ENCODE peak calls at places on chromosome 3, in ten cellular contexts. P is upper lobe of right lung; G is mammary epithelial cell; K is CD8-positive, alpha-beta memory T cell; X is vagina; A is right cardiac atrium; N is Peyer's patch; C is spleen; U is GM23248; V is neural progenitor cell. I is an unnamed sample. For H3K4me1, the result is how much of the 10 kb centered on the place peaks cover.

GRCh38 chr3:48466386-48467109 is 20.0 kb downstream of the ATRIP start:
- DNase-seq in X (no peak), G (no peak), P (peak), N (peak), K (peak), A (peak), C (peak), U (peak), V (no peak), I (no peak)

GRCh38 chr3:66412176-66412887 is 88.5 kb downstream of the LRIG1 start:
- DNase-seq in P (no peak), U (no peak), G (no peak), A (no peak), K (no peak), N (no peak), X (no peak), C (no peak), V (no peak), I (no peak)

GRCh38 chr3:58613236-58614132 is 36.3 kb upstream of the FAM107A start:
- DNase-seq in N (no peak), U (no peak), G (no peak), A (no peak), V (no peak), X (no peak), P (no peak), C (no peak), K (no peak), I (no peak)

GRCh38 chr3:55826731-55827496 is 339.8 kb upstream of the WNT5A start:
- DNase-seq in U (peak), P (no peak), C (no peak), N (no peak), G (peak), K (no peak), V (no peak), X (no peak), A (no peak), I (peak)

GRCh38 chr3:151766454-151766853 is 32.7 kb downstream of the AADACL2 start:
- DNase-seq in X (no peak), V (no peak), A (no peak), N (no peak), U (peak), K (no peak), G (peak), C (no peak), P (no peak), I (peak)

GRCh38 chr3:108389361-108389760 is 93.0 kb downstream of the HHLA2 start:
- DNase-seq in V (no peak), X (no peak), N (no peak), A (no peak), G (no peak), P (no peak), K (no peak), C (no peak), U (no peak), I (no peak)

GRCh38 chr3:101900736-101901135 is 51.4 kb downstream of the NFKBIZ start:
- DNase-seq in A (no peak), U (no peak), P (no peak), N (no peak), C (no peak), K (no peak), X (no peak), V (no peak), G (no peak), I (no peak)

GRCh38 chr3:196135693-196136639 is 54.1 kb upstream of the TFRC start:
- DNase-seq in A (no peak), P (peak), X (no peak), U (no peak), C (no peak), N (no peak), G (peak), K (no peak), V (no peak), I (no peak)

GRCh38 chr3:100175637-100176250 is 61.4 kb upstream of the FILIP1L start:
- DNase-seq in C (no peak), U (no peak), G (no peak), V (peak), P (no peak), K (no peak), X (no peak), A (no peak), N (no peak), I (no peak)

GRCh38 chr3:186208328-186208989 is 99.6 kb upstream of the ETV5 start:
- DNase-seq in X (no peak), A (no peak), U (no peak), P (no peak), K (no peak), V (no peak), C (no peak), N (no peak), G (no peak), I (no peak)

GRCh38 chr3:133856316-133856715 is 39.4 kb downstream of the RAB6B start:
- DNase-seq in X (no peak), K (no peak), U (peak), G (no peak), N (no peak), P (no peak), V (no peak), C (no peak), A (no peak), I (no peak)

GRCh38 chr3:40290396-40290795 is 19.1 kb upstream of the EIF1B start:
- DNase-seq in U (no peak), K (peak), C (no peak), G (no peak), V (no peak), X (no peak), P (no peak), N (no peak), A (peak), I (no peak)

GRCh38 chr3:150300847-150301517 is 107.1 kb upstream of the TSC22D2 start:
- DNase-seq in V (no peak), A (no peak), U (peak), P (no peak), C (no peak), G (peak), X (no peak), N (no peak), K (no peak), I (peak)

GRCh38 chr3:160616721-160617120 is 51.4 kb upstream of the KPNA4 start:
- DNase-seq in A (no peak), V (no peak), X (no peak), G (peak), N (no peak), U (peak), K (no peak), P (no peak), C (no peak), I (peak)

GRCh38 chr3:18415132-18415531 is 10.0 kb downstream of the SATB1 start:
- DNase-seq in U (no peak), N (no peak), V (no peak), X (no peak), A (no peak), C (no peak), K (no peak), G (no peak), P (no peak), I (no peak)

GRCh38 chr3:18418173-18418572 is 7.0 kb downstream of the SATB1 start:
- DNase-seq in C (no peak), K (no peak), N (no peak), G (no peak), P (no peak), V (no peak), X (no peak), A (no peak), U (no peak), I (no peak)

GRCh38 chr3:18416332-18416731 is 8.8 kb downstream of the SATB1 start:
- DNase-seq in X (no peak), G (no peak), K (no peak), N (no peak), V (no peak), P (no peak), C (no peak), A (no peak), U (no peak), I (no peak)

GRCh38 chr3:18412684-18413083 is 12.5 kb downstream of the SATB1 start:
- DNase-seq in N (no peak), K (no peak), G (no peak), V (no peak), U (no peak), C (no peak), A (no peak), P (no peak), X (no peak), I (no peak)

DNA sequence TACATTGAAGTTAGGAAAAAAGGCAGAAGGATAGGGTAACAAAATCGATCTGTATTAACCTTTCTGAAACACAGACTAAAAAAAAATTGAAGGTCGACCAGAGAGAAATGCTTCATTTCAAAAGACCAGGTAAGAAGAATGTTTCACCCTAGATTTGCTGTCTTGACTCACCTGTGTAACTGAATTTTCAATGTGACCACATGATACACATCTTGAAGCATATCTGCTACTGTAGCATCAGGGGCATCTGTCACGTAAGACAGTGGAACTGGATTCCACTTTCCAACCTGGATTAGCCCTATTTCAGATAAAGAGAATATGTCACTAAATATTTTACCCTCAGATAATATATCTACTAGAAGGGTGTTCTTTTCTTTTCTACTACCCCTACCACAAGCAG is 9.3 kb downstream of the SATB1 start:
- DNase-seq in V (no peak), A (no peak), K (no peak), P (no peak), N (no peak), U (no peak), X (no peak), G (no peak), C (no peak), I (no peak)
- H3K4me1 ChIP-seq in V (under half), A (under half), K (half or more), P (under half), N (under half), U (under half), X (under half), G (under half), C (under half), I (under half)

DNA sequence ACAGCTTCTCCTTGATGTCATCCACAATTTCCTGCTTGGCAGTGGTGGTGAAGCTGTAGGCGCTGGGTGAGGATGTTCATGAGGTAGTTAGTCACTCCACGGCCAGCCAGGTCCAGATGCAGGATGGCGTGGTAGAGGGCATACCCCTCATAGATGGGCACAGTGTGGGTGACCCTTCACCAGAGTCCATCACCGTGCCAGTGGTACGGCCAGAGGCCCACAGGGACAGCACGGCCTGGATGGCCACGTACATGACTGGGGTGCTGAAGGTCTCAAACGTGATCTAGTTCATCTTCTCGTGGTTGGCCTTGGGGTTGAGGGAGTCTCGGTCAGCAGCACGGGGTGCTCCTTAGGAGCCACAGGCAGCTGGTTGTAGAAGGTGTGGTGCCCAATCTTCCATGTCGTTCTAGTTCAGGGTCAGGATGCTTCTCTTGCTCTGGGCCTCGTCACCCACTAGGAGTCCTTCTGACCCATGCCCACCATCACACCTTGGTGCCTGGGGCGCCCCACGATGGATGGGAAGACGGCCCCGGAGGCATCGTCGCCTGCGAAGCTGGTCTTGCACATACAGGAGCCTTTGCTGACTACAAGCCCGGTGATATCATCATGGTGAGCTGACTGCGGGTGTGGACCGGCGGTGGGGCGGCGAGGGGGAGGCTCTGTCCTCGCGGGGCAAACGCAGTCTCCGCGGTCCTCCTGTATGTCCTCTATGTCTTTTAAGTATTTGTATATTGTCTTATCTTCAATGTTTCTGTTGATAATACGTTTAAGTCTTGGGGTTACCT is 1119.0 kb downstream of the NAALADL2 start:
- DNase-seq in K (no peak), A (no peak), U (no peak), C (peak), N (no peak), X (no peak), V (no peak), G (no peak), P (no peak), I (no peak)
- H3K27ac ChIP-seq in K (no peak), A (no peak), U (no peak), C (no peak), N (no peak), X (no peak), V (no peak), G (no peak), P (no peak), I (no peak)

GRCh38 chr3:115553796-115554495 is 69.4 kb upstream of the GAP43 start:
- DNase-seq in K (no peak), C (no peak), G (no peak), V (no peak), P (no peak), A (no peak), N (no peak), U (no peak), X (no peak), I (peak)
- H3K4me1 ChIP-seq in K (under half), C (under half), G (under half), V (under half), P (under half), A (under half), N (under half), U (under half), X (under half), I (under half)

DNA sequence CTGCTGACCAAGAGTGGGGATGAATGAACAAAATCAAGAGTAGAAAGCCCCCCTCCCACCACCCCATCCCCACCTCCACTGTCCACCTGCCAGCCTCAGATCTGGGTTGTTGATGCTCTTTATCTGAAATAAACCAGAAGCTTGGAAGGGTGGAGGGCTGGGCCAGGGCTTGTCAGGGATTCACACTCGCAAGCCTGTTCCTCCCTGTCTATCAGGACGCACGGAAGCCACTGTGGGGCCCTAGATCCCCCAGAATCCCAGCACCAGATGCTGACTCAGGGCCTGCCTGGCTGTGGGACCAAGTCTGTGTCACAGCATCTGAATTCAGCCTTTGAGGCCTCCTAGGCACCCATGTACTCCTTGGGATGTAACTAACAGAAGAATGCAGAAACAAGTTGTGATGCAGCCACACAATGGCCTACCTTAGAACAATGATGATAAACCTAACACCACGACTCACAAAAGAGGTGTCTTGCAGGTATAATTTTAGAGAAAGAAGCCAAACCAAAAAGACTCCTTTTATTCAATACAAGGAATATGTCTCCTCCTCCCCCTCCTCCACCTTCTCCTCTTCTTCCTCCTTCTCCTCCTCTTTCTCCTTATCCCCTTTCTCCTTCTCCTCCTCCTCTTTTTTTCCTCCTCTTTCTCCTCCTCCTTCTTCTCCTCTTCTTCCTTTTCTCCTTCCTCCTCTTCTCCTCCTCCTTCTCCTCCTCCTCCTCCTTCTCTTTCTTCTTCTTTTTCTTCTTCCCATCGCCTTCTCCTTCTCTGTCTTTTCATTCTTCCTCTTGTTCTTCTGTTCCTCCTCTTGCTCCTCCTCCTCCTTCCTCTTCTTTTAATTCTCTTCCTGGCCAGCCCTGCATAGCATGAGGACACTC is 234.7 kb downstream of the PLCL2 start:
- DNase-seq in U (no peak), P (no peak), K (no peak), C (no peak), A (no peak), V (no peak), G (no peak), N (no peak), X (no peak), I (no peak)
- H3K27ac ChIP-seq in U (no peak), P (no peak), K (no peak), C (no peak), A (no peak), V (no peak), G (no peak), N (no peak), X (no peak), I (no peak)

GRCh38 chr3:37994639-37994972 is 4.0 kb downstream of the VILL start:
- DNase-seq in V (no peak), K (no peak), G (no peak), P (no peak), U (no peak), A (no peak), X (no peak), C (no peak), N (no peak), I (no peak)
- H3K4me1 ChIP-seq in V (under half), K (half or more), G (under half), P (under half), U (under half), A (under half), X (under half), C (under half), N (under half), I (under half)

DNA sequence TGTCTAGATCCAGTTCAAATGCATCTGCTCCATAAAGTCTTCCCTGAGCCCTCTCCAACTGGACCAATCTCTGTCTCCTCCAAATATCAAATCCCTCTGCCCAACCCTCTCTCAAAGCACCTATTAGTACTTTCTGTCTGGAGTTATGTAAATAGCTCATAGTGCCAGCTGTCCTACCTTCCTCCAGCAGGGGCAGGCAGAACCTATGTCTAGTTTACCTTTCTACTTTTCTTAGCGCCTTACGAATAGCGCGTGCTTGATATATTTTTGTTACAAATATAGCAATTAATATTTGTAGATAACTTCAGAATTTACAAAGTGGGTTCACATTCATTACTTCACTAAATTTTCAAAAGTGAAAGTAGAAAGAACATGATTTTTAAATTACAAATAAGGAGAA is 14.0 kb upstream of the CCDC80 start:
- DNase-seq in A (no peak), X (no peak), N (no peak), G (no peak), P (no peak), U (peak), V (no peak), C (no peak), K (no peak), I (no peak)
- H3K27ac ChIP-seq in A (no peak), X (peak), N (no peak), G (peak), P (peak), U (peak), V (no peak), C (no peak), K (no peak), I (peak)

GRCh38 chr3:41508063-41508696 is 308.9 kb downstream of the CTNNB1 start:
- DNase-seq in X (no peak), C (no peak), N (no peak), A (no peak), K (no peak), V (no peak), G (peak), P (no peak), U (peak), I (peak)
- H3K4me1 ChIP-seq in X (under half), C (under half), N (under half), A (under half), K (under half), V (under half), G (under half), P (under half), U (under half), I (under half)